ENCODE peak calls at places on chromosome 4, in four cellular contexts. V, K, P and N are unnamed samples.

GRCh38 chr4:167114416-167114971 is 119.8 kb downstream of the SPOCK3 start:
- DNase-seq in V (no peak), K (no peak), P (no peak), N (no peak)

GRCh38 chr4:142840516-142841123 is 5.5 kb downstream of the INPP4B start:
- DNase-seq in V (peak), K (no peak), P (no peak), N (peak)

GRCh38 chr4:38313999-38314561 is 349.9 kb upstream of the KLF3 start:
- DNase-seq in V (no peak), K (peak), P (no peak), N (no peak)

GRCh38 chr4:155566241-155566823 is 100.3 kb upstream of the GUCY1A1 start:
- DNase-seq in V (no peak), K (no peak), P (no peak), N (no peak)

GRCh38 chr4:152936446-152937279 is 540 bp downstream of the FHDC1 start:
- DNase-seq in V (peak), K (peak), P (peak), N (no peak)

GRCh38 chr4:104906274-104906673 is 240.4 kb upstream of the TET2 start:
- DNase-seq in V (no peak), K (no peak), P (no peak), N (no peak)

GRCh38 chr4:58225460-58225859 is 1115.3 kb upstream of the IGFBP7 start:
- DNase-seq in V (no peak), K (no peak), P (no peak), N (no peak)

GRCh38 chr4:11931266-11931665 is 502.6 kb upstream of the HS3ST1 start:
- DNase-seq in V (no peak), K (no peak), P (no peak), N (no peak)

GRCh38 chr4:25813705-25814104 is 49.1 kb downstream of the SEL1L3 start:
- DNase-seq in V (no peak), K (no peak), P (no peak), N (peak)

GRCh38 chr4:127578967-127579366 is 53.8 kb upstream of the INTU start:
- DNase-seq in V (no peak), K (no peak), P (no peak), N (no peak)

GRCh38 chr4:186752310-186752709 is 28.7 kb upstream of the FAT1 start:
- DNase-seq in V (no peak), K (no peak), P (no peak), N (no peak)

GRCh38 chr4:16123356-16124084 is 39.7 kb upstream of the PROM1 start:
- DNase-seq in V (no peak), K (no peak), P (no peak), N (no peak)

GRCh38 chr4:98993419-98994071 is 2.0 kb upstream of the METAP1 start:
- DNase-seq in V (no peak), K (no peak), P (no peak), N (no peak)

GRCh38 chr4:158850800-158851644 is 82.2 kb downstream of the FNIP2 start:
- DNase-seq in V (peak), K (peak), P (no peak), N (no peak)

GRCh38 chr4:53501561-53501960 is 89.7 kb downstream of the LNX1 start:
- DNase-seq in V (no peak), K (no peak), P (no peak), N (no peak)

GRCh38 chr4:86446996-86447395 is 87.1 kb upstream of the MAPK10 start:
- DNase-seq in V (no peak), K (no peak), P (no peak), N (no peak)

GRCh38 chr4:119041951-119042560 is 93.6 kb upstream of the MYOZ2 start:
- DNase-seq in V (peak), K (peak), P (peak), N (peak)

GRCh38 chr4:81421346-81422218 is 50.1 kb downstream of the RASGEF1B start:
- DNase-seq in V (no peak), K (peak), P (no peak), N (no peak)

GRCh38 chr4:45102716-45103115 is 376.4 kb upstream of the GNPDA2 start:
- DNase-seq in V (no peak), K (no peak), P (no peak), N (no peak)

GRCh38 chr4:150096625-150097024 is 18.4 kb downstream of the DCLK2 start:
- DNase-seq in V (no peak), K (no peak), P (no peak), N (no peak)

GRCh38 chr4:78684196-78685079 is 91.7 kb upstream of the BMP2K start:
- DNase-seq in V (no peak), K (no peak), P (no peak), N (no peak)

GRCh38 chr4:64539234-64539849 is 130.1 kb upstream of the TECRL start:
- DNase-seq in V (peak), K (peak), P (peak), N (peak)

GRCh38 chr4:53706422-53707032 is 115.2 kb upstream of the LNX1 start:
- DNase-seq in V (peak), K (peak), P (no peak), N (peak)

GRCh38 chr4:122764071-122764807 is 31.7 kb downstream of the BBS12 start:
- DNase-seq in V (no peak), K (no peak), P (no peak), N (no peak)

GRCh38 chr4:88291003-88291402 is 6.6 kb upstream of the PPM1K start:
- DNase-seq in V (peak), K (no peak), P (no peak), N (no peak)

GRCh38 chr4:125590158-125590557 is 275.4 kb downstream of the FAT4 start:
- DNase-seq in V (no peak), K (no peak), P (no peak), N (peak)

GRCh38 chr4:158729716-158730559 is 6.7 kb upstream of the PPID start:
- DNase-seq in V (peak), K (no peak), P (peak), N (peak)

GRCh38 chr4:142493255-142493976 is 352.7 kb downstream of the INPP4B start:
- DNase-seq in V (no peak), K (no peak), P (no peak), N (no peak)

GRCh38 chr4:57342406-57342805 is 232.2 kb upstream of the IGFBP7 start:
- DNase-seq in V (no peak), K (no peak), P (no peak), N (no peak)

GRCh38 chr4:36281384-36282106 is at the start of gene DTHD1:
- DNase-seq in V (no peak), K (no peak), P (no peak), N (no peak)

GRCh38 chr4:155787113-155787710 is 28.4 kb downstream of the GUCY1B1 start:
- DNase-seq in V (peak), K (no peak), P (no peak), N (peak)

GRCh38 chr4:108160741-108161352 is 7.9 kb downstream of the LEF1 start:
- DNase-seq in V (no peak), K (no peak), P (peak), N (no peak)

GRCh38 chr4:96895826-96896225 is 1055.9 kb downstream of the PDHA2 start:
- DNase-seq in V (no peak), K (no peak), P (no peak), N (no peak)

GRCh38 chr4:26272654-26273307 is 48.0 kb upstream of the RBPJ start:
- DNase-seq in V (no peak), K (no peak), P (no peak), N (peak)

GRCh38 chr4:177005801-177006230 is 213.1 kb upstream of the VEGFC start:
- DNase-seq in V (no peak), K (no peak), P (no peak), N (no peak)

GRCh38 chr4:157096439-157096838 is 20.5 kb downstream of the GLRB start:
- DNase-seq in V (no peak), K (no peak), P (no peak), N (no peak)

GRCh38 chr4:2596153-2596552 is 59.7 kb downstream of the FAM193A start:
- DNase-seq in V (no peak), K (no peak), P (no peak), N (no peak)

GRCh38 chr4:48699470-48699869 is 80.6 kb downstream of the FRYL start:
- DNase-seq in V (no peak), K (no peak), P (no peak), N (peak)

GRCh38 chr4:137635596-137635995 is 103.3 kb upstream of the PCDH18 start:
- DNase-seq in V (peak), K (no peak), P (no peak), N (no peak)

GRCh38 chr4:143336828-143337599 is at the start of gene GAB1:
- DNase-seq in V (peak), K (peak), P (peak), N (peak)

DNA sequence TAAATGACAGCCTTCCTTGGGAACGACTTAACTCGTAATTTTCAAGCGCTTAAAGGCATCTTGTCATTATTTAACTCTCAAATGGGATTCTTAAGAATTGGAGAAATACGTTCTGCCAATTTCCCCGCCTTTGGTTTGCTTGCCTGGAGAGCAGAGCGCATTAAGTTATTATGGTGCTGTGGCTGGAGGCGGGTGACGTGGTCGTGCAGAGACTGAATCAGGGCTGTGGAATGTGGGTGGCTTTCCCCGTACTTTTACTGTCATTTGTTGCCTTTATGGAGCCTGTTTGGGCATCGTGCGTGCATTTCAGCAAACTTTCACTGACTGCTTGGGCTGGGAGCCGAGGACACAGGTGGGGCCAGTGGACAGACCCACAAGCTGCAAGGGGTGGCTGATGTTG is 79.0 kb upstream of the PSAPL1 start:
- DNase-seq in V (no peak), K (no peak), P (no peak), N (no peak)
- TF ChIP-seq FOXJ3 in V (no peak), K (no peak), P (no peak), N (no peak)

DNA sequence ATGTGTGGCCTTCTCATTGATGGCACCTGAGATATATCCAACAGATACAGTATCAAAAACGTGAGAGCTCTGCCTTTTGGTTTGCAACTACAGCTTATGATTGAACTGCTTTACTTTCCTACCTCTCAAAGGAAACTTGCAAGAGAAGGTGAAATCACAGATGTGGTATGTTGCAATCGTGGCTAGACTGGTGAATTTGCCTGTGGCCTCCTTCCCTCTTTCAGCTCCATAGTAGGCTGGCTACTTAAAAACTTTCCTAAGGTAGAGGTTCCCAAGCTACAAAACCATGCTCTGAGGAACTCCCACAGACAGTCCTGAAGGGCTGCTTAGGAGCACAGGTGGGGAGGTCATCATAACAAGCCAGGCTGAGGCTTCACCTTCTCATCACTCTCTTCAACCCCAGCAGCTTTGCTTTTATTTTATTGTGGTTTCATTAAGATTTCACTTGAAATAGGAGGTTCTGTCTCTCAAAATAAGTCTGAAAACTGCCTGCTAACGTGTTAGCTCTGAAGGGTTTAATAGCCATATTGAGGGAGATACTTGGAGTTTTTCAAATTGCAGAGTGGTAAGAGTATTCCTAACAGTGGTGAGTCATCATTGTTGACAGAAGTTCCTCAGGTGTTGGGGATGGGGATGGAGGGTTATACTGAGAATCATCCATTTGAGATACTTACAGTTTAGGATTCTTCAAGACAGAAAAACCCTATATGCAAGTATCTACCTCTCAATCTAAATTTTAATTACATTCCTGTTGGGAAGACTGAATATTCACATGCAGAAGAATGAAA is 93.5 kb upstream of the UCP1 start:
- DNase-seq in V (no peak), K (no peak), P (no peak), N (peak)
- TF ChIP-seq FOXJ3 in V (no peak), K (no peak), P (no peak), N (no peak)

GRCh38 chr4:5638976-5639375 is 69.4 kb downstream of the EVC2 start:
- DNase-seq in V (no peak), K (no peak), P (no peak), N (no peak)
- TF ChIP-seq FOXJ3 in V (no peak), K (no peak), P (no peak), N (no peak)

GRCh38 chr4:40300371-40301162 is 34.6 kb upstream of the CHRNA9 start:
- DNase-seq in V (no peak), K (no peak), P (no peak), N (no peak)

GRCh38 chr4:40299704-40300336 is 35.3 kb upstream of the CHRNA9 start:
- DNase-seq in V (no peak), K (no peak), P (no peak), N (no peak)

GRCh38 chr4:40299126-40299525 is 36.0 kb upstream of the CHRNA9 start:
- DNase-seq in V (no peak), K (no peak), P (no peak), N (no peak)

GRCh38 chr4:40303751-40304150 is 31.4 kb upstream of the CHRNA9 start:
- DNase-seq in V (no peak), K (no peak), P (no peak), N (no peak)

GRCh38 chr4:40301592-40301991 is 33.5 kb upstream of the CHRNA9 start:
- DNase-seq in V (no peak), K (no peak), P (no peak), N (no peak)
- TF ChIP-seq FOXJ3 in V (no peak), K (no peak), P (no peak), N (no peak)

DNA sequence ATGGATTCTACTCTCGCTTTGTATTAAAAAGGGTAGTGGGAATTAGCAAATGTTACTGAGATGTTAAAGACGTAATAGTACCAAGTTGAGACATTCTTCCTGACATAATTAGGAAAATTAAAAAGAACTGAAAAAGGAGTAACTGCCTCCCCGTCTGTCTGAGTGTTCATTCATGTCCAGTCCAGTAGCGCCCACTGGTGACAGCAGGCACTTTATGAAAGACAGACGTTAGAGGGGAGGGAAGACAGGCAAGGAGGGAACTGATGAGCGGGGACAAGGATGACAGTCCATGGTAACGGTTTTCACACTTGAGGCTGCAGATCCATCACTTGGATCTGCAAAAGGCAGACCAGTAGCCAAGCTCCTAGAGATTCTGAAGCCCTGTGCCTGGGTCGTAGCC is 326.7 kb downstream of the STK32B start:
- DNase-seq in V (no peak), K (peak), P (peak), N (peak)
- TF ChIP-seq FOXJ3 in V (no peak), K (no peak), P (no peak), N (no peak)

GRCh38 chr4:77306496-77306895 is 149.5 kb downstream of the CCNG2 start:
- DNase-seq in V (no peak), K (no peak), P (no peak), N (no peak)

GRCh38 chr4:77305766-77306165 is 148.8 kb downstream of the CCNG2 start:
- DNase-seq in V (no peak), K (no peak), P (no peak), N (no peak)

GRCh38 chr4:77309496-77309895 is 152.5 kb downstream of the CCNG2 start:
- DNase-seq in V (no peak), K (no peak), P (no peak), N (no peak)

GRCh38 chr4:77310931-77311330 is 153.9 kb downstream of the CCNG2 start:
- DNase-seq in V (no peak), K (no peak), P (no peak), N (no peak)

DNA sequence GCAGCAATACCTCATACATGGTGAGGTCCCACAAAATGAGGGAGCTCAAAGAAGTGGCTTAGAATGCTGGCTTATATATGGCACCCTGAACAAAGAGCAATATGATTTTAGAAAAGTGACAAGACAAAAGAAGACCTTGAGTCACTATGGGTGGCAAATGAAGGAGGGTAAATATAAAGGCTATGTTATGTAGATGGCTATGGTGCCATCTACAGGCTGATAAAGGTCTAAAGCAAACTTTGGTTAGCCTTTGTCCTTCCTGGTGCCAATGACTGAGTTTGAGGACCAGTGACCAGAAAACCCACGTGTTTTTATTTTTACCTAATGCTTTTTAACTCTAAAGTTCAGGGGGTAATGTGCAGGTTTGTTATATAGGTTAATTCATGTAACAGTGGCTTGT is 151.8 kb downstream of the CCNG2 start:
- DNase-seq in V (peak), K (peak), P (no peak), N (peak)
- TF ChIP-seq FOXJ3 in V (no peak), K (no peak), P (no peak), N (no peak)

DNA sequence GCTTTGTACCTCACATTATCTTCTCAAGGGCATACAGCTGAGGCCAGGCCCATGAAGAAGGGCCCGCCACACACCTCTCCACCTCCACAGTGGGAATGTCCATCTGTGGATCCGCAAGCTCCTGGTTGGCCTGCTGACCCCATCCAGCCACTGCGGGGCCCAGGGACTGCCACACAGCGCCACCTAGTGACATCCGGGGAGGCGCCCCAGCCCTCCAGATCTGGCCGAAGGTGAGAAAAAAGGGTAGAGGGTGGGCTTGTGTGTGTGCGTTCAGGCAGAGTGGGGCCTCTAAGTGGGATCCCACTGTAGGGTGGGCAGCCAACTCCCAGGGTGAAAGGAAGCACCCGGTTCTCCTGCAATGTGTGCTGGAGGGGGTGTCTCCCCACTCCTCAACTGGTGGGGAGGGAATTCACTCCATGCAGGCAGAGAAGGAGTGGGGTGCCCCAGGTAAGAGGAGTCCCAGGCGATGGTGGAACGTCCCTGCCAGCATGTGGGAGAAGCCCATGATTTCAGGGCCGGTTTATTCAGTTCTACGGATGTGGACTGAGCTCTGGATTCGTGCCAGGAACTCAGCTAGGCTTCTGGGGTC is 117.3 kb downstream of the ENPP6 start:
- DNase-seq in V (peak), K (peak), P (no peak), N (no peak)
- TF ChIP-seq FOXJ3 in V (no peak), K (no peak), P (no peak), N (no peak)

GRCh38 chr4:55154290-55154880 is 29.0 kb upstream of the KDR start:
- DNase-seq in V (no peak), K (no peak), P (no peak), N (no peak)

GRCh38 chr4:55154933-55155332 is 29.5 kb upstream of the KDR start:
- DNase-seq in V (no peak), K (no peak), P (no peak), N (no peak)

GRCh38 chr4:55158957-55159356 is 33.6 kb upstream of the KDR start:
- DNase-seq in V (no peak), K (no peak), P (no peak), N (no peak)

GRCh38 chr4:55159851-55160250 is 34.5 kb upstream of the KDR start:
- DNase-seq in V (no peak), K (no peak), P (no peak), N (no peak)

GRCh38 chr4:55157559-55158277 is 32.3 kb upstream of the KDR start:
- DNase-seq in V (no peak), K (no peak), P (peak), N (no peak)
- TF ChIP-seq FOXJ3 in V (no peak), K (no peak), P (no peak), N (no peak)

GRCh38 chr4:118034061-118034785 is at the start of gene NDST3:
- DNase-seq in V (peak), K (no peak), P (peak), N (peak)
- TF ChIP-seq FOXJ3 in V (no peak), K (no peak), P (no peak), N (no peak)